ENCODE peak calls at places on chromosomes 4 and X, in six cellular contexts. K, A, C, V, S and N are unnamed samples. For H3K36me3, the result is how much of the 10 kb centered on the place peaks cover.

GRCh38 chr4:147963839-147964238 is 232.0 kb downstream of the ARHGAP10 start:
- DNase-seq in S (peak), C (no peak), A (no peak), V (no peak), K (no peak), N (no peak)

GRCh38 chr4:109406337-109406931 is 27.2 kb upstream of the SEC24B start:
- DNase-seq in K (no peak), V (peak), S (peak), C (peak), A (no peak), N (peak)

GRCh38 chrX:43065978-43066377 is 288.0 kb upstream of the PPP1R2C start:
- DNase-seq in V (no peak), C (no peak), S (no peak), A (no peak), K (no peak), N (no peak)

GRCh38 chrX:153761863-153762262 is 2.2 kb upstream of the PLXNB3 start:
- DNase-seq in C (no peak), A (no peak), K (no peak), S (no peak), V (no peak), N (no peak)

GRCh38 chr4:13340672-13341071 is 143.5 kb downstream of the RAB28 start:
- DNase-seq in S (no peak), A (no peak), C (no peak), V (no peak), K (no peak), N (no peak)

GRCh38 chr4:33532821-33533220 is 2711.5 kb downstream of the ARAP2 start:
- DNase-seq in C (no peak), A (no peak), V (no peak), K (no peak), S (no peak), N (no peak)

GRCh38 chrX:95145848-95146540 is 1472.0 kb downstream of the FAM133A start:
- DNase-seq in V (no peak), A (no peak), K (no peak), S (no peak), C (no peak), N (no peak)

GRCh38 chrX:16917120-16917519 is 29.3 kb upstream of the REPS2 start:
- DNase-seq in A (no peak), V (no peak), S (no peak), K (no peak), C (no peak), N (no peak)

GRCh38 chr4:103994059-103994458 is 274.3 kb upstream of the TACR3 start:
- DNase-seq in S (no peak), V (peak), C (no peak), A (no peak), K (no peak), N (no peak)

GRCh38 chrX:135639066-135639815 is 74.2 kb upstream of the CT45A1 start:
- DNase-seq in V (no peak), S (no peak), A (no peak), C (no peak), K (no peak), N (no peak)

GRCh38 chrX:107766470-107767140 is 9.0 kb downstream of the TSC22D3 start:
- DNase-seq in S (peak), C (no peak), K (no peak), A (no peak), V (no peak), N (no peak)

GRCh38 chr4:7469023-7469422 is 34.3 kb upstream of the PSAPL1 start:
- DNase-seq in S (no peak), A (no peak), C (no peak), V (no peak), K (no peak), N (no peak)

GRCh38 chr4:2254665-2255500 is 7.0 kb downstream of the MXD4 start:
- DNase-seq in V (no peak), K (peak), A (peak), C (peak), S (no peak), N (peak)

GRCh38 chr4:23039813-23040212 is 347.1 kb downstream of the GBA3 start:
- DNase-seq in V (no peak), A (no peak), C (no peak), K (no peak), S (no peak), N (no peak)

GRCh38 chr4:48604527-48604926 is 114.5 kb downstream of the ZAR1 start:
- DNase-seq in S (no peak), K (no peak), C (no peak), V (no peak), A (no peak), N (peak)

GRCh38 chr4:123352240-123352945 is 44.2 kb upstream of the SPRY1 start:
- DNase-seq in C (peak), A (no peak), V (no peak), K (no peak), S (peak), N (no peak)

GRCh38 chr4:2354760-2355159 is 63.7 kb downstream of the ZFYVE28 start:
- DNase-seq in K (peak), V (no peak), C (no peak), A (no peak), S (no peak), N (no peak)

GRCh38 chr4:59597536-59598232 is 1602.4 kb upstream of the ADGRL3 start:
- DNase-seq in S (no peak), A (no peak), C (no peak), V (no peak), K (no peak), N (no peak)

GRCh38 chr4:143402776-143403550 is 66.3 kb downstream of the GAB1 start:
- DNase-seq in C (no peak), V (no peak), S (peak), K (no peak), A (no peak), N (no peak)

GRCh38 chrX:45669715-45670360 is 469.2 kb upstream of the DIPK2B start:
- DNase-seq in K (no peak), S (peak), V (no peak), C (no peak), A (no peak), N (no peak)

GRCh38 chrX:10106801-10107200 is 50.0 kb upstream of the CLCN4 start:
- DNase-seq in S (no peak), C (no peak), V (no peak), K (no peak), A (no peak), N (no peak)

GRCh38 chrX:646796-647195 is 16.2 kb downstream of the SHOX start:
- DNase-seq in K (no peak), V (no peak), A (no peak), C (no peak), S (no peak), N (no peak)

GRCh38 chr4:8280158-8280875 is 10.8 kb downstream of the HTRA3 start:
- DNase-seq in C (no peak), S (no peak), V (no peak), A (no peak), K (peak), N (no peak)

GRCh38 chr4:38366451-38366850 is 297.5 kb upstream of the KLF3 start:
- DNase-seq in V (no peak), A (no peak), K (peak), S (peak), C (peak), N (peak)

GRCh38 chr4:37976513-37976912 is 16.3 kb downstream of the PTTG2 start:
- DNase-seq in S (peak), V (no peak), C (no peak), A (no peak), K (no peak), N (no peak)

GRCh38 chrX:65997978-65998717 is 41.7 kb downstream of the VSIG4 start:
- DNase-seq in S (no peak), A (no peak), V (no peak), K (no peak), C (no peak), N (no peak)

GRCh38 chr4:751676-752075 is 46.0 kb downstream of the PCGF3 start:
- DNase-seq in A (no peak), C (no peak), S (no peak), V (no peak), K (no peak), N (no peak)
- H3K36me3 ChIP-seq in A (half or more), C (under half), S (under half), V (under half), K (half or more), N (under half)

GRCh38 chr4:67475155-67475554 is 70.1 kb downstream of the CENPC start:
- DNase-seq in S (no peak), C (no peak), A (no peak), K (no peak), V (no peak), N (no peak)
- H3K36me3 ChIP-seq in S (under half), C (under half), A (half or more), K (half or more), V (under half), N (under half)

DNA sequence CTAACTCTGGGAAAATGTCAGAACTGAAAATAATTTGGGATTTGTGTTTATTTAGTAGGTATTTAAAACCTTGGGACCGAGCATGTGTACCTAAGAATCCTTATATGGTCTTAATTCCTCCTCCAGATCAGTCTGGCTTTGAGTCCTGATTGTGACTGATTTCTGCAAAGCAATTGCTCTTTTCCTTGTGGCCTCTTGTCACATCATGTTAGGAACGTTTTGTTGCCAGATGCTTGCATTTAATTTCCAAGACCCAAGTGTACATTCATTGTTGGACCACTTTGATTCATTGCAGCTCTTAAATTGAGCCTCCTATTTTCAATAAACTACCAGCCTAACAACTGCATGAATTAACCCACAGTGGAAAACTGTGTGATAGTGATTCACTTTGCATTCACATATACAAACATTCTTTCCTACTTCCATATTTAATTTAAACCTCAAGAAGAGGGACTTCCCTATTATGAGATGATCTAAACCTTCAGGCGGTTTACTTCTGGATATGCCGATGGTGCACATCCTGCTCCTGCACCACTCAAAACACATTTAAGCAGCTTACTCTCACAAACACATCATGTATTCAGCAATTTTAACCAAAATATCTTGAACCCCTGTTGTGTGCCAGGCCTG is 118.4 kb downstream of the AFF1 start:
- DNase-seq in C (no peak), V (no peak), A (no peak), S (no peak), K (no peak), N (no peak)
- H3K36me3 ChIP-seq in C (under half), V (under half), A (under half), S (under half), K (under half), N (under half)

DNA sequence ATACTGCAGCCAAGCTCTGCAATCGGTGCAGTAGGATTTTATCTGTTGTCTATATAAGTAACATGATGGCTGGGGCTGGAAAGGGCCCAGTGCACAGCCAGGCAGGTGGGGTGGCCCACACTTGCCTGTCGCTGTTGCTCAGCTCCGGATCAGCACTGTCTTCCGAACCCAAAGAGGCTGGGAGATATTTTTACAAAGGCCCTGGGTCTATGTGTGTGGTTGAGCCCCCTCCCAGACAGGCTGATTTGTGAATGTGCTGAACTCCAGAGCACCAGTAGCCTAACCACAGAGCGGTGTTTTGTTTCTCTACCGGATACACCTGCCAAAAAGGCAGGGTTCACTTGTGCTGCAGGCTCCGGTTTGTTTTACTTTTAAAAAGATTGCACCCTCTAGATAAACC is 33.5 kb upstream of the CHRNA9 start:
- DNase-seq in K (no peak), V (no peak), S (no peak), A (no peak), C (no peak), N (no peak)
- H3K36me3 ChIP-seq in K (under half), V (under half), S (under half), A (under half), C (under half), N (under half)

GRCh38 chr4:102608190-102608589 is 107.0 kb downstream of the NFKB1 start:
- DNase-seq in A (no peak), S (peak), C (no peak), V (no peak), K (no peak), N (no peak)

GRCh38 chr4:102612195-102612594 is 111.0 kb downstream of the NFKB1 start:
- DNase-seq in A (no peak), K (no peak), S (no peak), C (no peak), V (no peak), N (no peak)

GRCh38 chr4:102610476-102610875 is 109.3 kb downstream of the NFKB1 start:
- DNase-seq in S (no peak), A (no peak), C (no peak), K (no peak), V (no peak), N (no peak)

GRCh38 chr4:102612824-102613366 is 111.7 kb downstream of the NFKB1 start:
- DNase-seq in C (no peak), K (no peak), A (no peak), S (no peak), V (no peak), N (no peak)

GRCh38 chr4:102610007-102610406 is 108.8 kb downstream of the NFKB1 start:
- DNase-seq in V (no peak), C (no peak), S (no peak), K (no peak), A (no peak), N (no peak)
- H3K36me3 ChIP-seq in V (under half), C (under half), S (half or more), K (half or more), A (half or more), N (under half)

GRCh38 chr4:140865253-140865652 is 109.1 kb upstream of the TBC1D9 start:
- DNase-seq in C (no peak), K (no peak), V (no peak), S (no peak), A (no peak), N (no peak)
- H3K36me3 ChIP-seq in C (under half), K (under half), V (under half), S (under half), A (under half), N (under half)